ENCODE peak calls at places on chromosomes 1 and 21, in ten cellular contexts. D is Panc1, S is spleen, W is transverse colon, G is mammary epithelial cell, N is sigmoid colon, B is Karpas-422, X is tibial nerve, R is hepatocyte, M is cardiac muscle cell. J is an unnamed sample. For H3K4me1, the result is how much of the 10 kb centered on the place peaks cover.

GRCh38 chr1:39987869-39988268 is 32.9 kb downstream of the MFSD2A start:
- DNase-seq in G (no peak), R (no peak), S (no peak), D (no peak), X (no peak), N (no peak), B (no peak), W (no peak), M (no peak), J (no peak)

GRCh38 chr1:38746966-38747600 is 112.5 kb downstream of the RRAGC start:
- DNase-seq in S (no peak), M (no peak), W (no peak), N (no peak), X (no peak), R (no peak), D (no peak), B (no peak), G (no peak), J (no peak)

GRCh38 chr1:244076740-244077139 is 25.7 kb downstream of the ZBTB18 start:
- DNase-seq in N (no peak), D (no peak), X (no peak), W (no peak), R (no peak), G (no peak), B (no peak), S (no peak), M (no peak), J (no peak)

GRCh38 chr1:70043806-70044205 is 161.6 kb downstream of the LRRC40 start:
- DNase-seq in S (no peak), B (no peak), R (peak), X (no peak), G (peak), M (peak), N (no peak), W (no peak), D (no peak), J (no peak)

GRCh38 chr1:6982443-6982842 is 197.2 kb downstream of the CAMTA1 start:
- DNase-seq in N (no peak), S (no peak), G (no peak), M (no peak), X (no peak), B (no peak), D (no peak), R (no peak), W (no peak), J (no peak)

GRCh38 chr1:65265296-65266271 is 43.8 kb upstream of the DNAJC6 start:
- DNase-seq in S (peak), R (peak), N (no peak), W (peak), B (no peak), M (peak), X (no peak), G (peak), D (no peak), J (no peak)

GRCh38 chr1:239814306-239814881 is 277.3 kb upstream of the FMN2 start:
- DNase-seq in B (no peak), M (no peak), G (peak), N (peak), W (no peak), D (peak), R (peak), S (no peak), X (no peak), J (no peak)

GRCh38 chr1:109161836-109162606 is 48.1 kb downstream of the ELAPOR1 start:
- DNase-seq in S (peak), R (peak), N (peak), X (no peak), D (no peak), W (no peak), M (no peak), B (no peak), G (peak), J (peak)

GRCh38 chr1:86868477-86868876 is 45.4 kb downstream of the SELENOF start:
- DNase-seq in X (no peak), D (no peak), M (no peak), R (no peak), W (no peak), N (no peak), G (no peak), B (no peak), S (no peak), J (no peak)

GRCh38 chr21:39319251-39319756 is 5.9 kb upstream of the BRWD1 start:
- DNase-seq in W (no peak), D (no peak), B (no peak), S (no peak), G (no peak), X (no peak), N (peak), R (peak), M (peak), J (no peak)

GRCh38 chr1:220808501-220809186 is 21.9 kb downstream of the MTARC1 start:
- DNase-seq in N (no peak), W (no peak), X (no peak), D (no peak), S (no peak), R (no peak), B (no peak), G (peak), M (peak), J (no peak)

DNA sequence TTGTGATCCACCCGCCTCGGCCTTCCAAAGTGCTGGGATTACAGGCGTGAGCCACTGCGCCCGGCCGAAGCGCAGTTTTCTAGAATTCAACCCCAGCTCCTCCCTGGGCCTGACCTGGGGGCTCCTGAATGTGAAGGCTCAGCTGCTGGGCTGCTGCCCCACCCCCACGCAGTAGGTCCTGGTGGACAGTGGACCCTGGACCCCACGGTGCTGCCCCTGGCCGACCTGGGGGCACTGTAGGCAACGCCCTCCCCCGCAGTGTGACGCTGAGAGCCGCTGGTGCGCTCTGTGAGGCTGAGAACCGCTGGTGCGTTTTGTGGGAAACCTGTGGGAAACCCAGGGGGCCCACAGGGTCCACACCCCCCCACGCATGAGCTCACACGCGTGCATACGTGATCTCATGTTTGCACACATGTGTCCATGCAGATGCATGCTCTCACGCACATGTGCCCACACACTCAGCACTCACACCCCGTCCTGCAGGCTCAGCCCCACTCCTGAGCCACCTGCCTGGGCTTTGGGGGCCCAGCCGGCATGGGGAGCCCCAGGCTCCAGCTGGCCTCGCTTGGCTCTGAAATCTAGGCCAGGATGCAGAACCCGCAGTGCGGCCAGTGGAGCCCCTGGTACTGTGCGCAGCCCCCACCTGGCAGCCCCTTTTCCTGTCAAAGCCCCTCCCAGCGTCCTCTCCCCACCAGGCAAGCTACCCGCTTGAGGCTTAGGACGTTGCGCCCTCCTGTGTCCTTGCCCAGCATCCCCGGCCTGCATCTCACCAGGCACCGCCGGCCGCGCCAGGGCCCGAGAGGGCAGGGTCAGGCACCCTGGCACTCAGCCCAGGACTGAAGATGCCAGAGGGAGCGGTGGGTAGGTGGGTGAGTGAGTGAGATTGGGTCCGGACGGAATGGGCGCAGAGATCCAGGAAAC is 67.7 kb downstream of the COL18A1 start:
- DNase-seq in M (no peak), B (no peak), N (no peak), G (no peak), W (no peak), D (no peak), S (no peak), R (peak), X (no peak), J (no peak)
- H3K27ac ChIP-seq in M (no peak), B (no peak), N (peak), G (no peak), W (no peak), D (peak), S (peak), R (peak), X (no peak), J (no peak)

GRCh38 chr1:116682641-116683221 is 15.2 kb upstream of the IGSF3 start:
- DNase-seq in G (peak), B (no peak), N (no peak), X (no peak), R (no peak), S (no peak), M (no peak), W (no peak), D (no peak), J (no peak)

GRCh38 chr1:116681343-116681899 is 13.9 kb upstream of the IGSF3 start:
- DNase-seq in R (no peak), B (no peak), W (no peak), X (no peak), S (no peak), D (no peak), G (no peak), M (no peak), N (no peak), J (no peak)

GRCh38 chr1:116686175-116686574 is 18.6 kb upstream of the IGSF3 start:
- DNase-seq in D (no peak), N (no peak), R (no peak), W (no peak), G (no peak), M (no peak), S (no peak), X (no peak), B (no peak), J (no peak)

GRCh38 chr1:116690809-116691323 is 23.3 kb upstream of the IGSF3 start:
- DNase-seq in S (no peak), D (no peak), N (no peak), W (no peak), M (no peak), G (no peak), B (no peak), X (no peak), R (peak), J (no peak)

DNA sequence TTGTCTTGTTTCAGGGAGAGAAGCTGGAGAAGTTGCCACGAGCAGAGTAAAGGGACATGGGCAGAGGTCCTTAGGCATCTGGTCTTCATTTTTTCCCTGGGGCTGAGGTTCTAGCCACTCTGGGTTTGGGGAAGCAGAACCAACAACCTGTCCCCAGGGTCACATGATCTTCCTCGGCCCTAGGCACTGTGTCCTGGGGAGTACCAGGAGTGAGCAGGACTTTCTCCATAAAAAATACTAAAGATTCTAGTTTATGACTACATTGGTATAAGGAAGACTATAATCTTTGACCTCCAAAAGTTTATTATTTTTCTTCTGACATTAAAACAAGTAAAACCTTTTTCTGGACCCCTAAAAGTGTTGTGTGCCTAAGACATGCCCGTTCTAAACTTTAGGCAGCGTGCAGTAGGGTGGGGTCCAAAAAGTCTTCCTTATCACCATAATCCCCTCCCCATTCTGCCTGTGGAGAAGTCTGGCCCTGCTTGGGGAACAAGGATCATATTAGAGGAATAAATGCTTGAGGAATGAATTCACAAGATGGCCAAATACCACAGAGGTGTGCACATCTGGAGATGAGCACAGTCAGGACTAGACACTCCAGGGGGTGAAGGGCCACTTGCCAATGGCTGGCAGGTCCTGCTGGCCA is 19.3 kb upstream of the IGSF3 start:
- DNase-seq in W (no peak), X (no peak), D (no peak), B (no peak), M (no peak), R (no peak), N (no peak), G (no peak), S (no peak), J (no peak)
- H3K4me3 ChIP-seq in W (no peak), X (no peak), D (no peak), B (no peak), M (no peak), R (no peak), N (no peak), G (no peak), S (no peak), J (no peak)

DNA sequence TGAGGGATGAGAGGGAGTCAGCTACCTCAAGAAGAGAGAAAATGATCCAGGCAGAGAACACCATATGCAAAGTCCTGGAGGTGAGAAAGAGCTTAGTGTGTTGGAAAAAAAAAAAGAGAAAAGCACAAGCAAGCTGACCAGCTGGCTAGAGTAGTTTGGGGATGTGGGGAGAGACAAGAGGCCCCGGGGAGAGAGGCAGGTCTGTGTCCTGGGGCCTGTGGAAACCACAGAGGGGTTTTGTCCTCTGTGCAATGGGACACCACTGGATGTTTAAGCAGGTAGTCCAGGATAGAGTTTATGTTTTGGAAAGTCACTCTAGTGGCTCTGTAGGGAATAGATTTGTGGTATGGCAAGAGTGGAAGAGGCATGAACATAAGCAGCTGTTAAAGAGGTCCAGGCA is 14.4 kb upstream of the CHI3L1 start:
- DNase-seq in W (no peak), M (no peak), G (no peak), S (no peak), R (no peak), B (no peak), X (no peak), N (peak), D (no peak), J (no peak)
- H3K4me1 ChIP-seq in W (under half), M (under half), G (under half), S (under half), R (under half), B (under half), X (under half), N (under half), D (under half), J (under half)

DNA sequence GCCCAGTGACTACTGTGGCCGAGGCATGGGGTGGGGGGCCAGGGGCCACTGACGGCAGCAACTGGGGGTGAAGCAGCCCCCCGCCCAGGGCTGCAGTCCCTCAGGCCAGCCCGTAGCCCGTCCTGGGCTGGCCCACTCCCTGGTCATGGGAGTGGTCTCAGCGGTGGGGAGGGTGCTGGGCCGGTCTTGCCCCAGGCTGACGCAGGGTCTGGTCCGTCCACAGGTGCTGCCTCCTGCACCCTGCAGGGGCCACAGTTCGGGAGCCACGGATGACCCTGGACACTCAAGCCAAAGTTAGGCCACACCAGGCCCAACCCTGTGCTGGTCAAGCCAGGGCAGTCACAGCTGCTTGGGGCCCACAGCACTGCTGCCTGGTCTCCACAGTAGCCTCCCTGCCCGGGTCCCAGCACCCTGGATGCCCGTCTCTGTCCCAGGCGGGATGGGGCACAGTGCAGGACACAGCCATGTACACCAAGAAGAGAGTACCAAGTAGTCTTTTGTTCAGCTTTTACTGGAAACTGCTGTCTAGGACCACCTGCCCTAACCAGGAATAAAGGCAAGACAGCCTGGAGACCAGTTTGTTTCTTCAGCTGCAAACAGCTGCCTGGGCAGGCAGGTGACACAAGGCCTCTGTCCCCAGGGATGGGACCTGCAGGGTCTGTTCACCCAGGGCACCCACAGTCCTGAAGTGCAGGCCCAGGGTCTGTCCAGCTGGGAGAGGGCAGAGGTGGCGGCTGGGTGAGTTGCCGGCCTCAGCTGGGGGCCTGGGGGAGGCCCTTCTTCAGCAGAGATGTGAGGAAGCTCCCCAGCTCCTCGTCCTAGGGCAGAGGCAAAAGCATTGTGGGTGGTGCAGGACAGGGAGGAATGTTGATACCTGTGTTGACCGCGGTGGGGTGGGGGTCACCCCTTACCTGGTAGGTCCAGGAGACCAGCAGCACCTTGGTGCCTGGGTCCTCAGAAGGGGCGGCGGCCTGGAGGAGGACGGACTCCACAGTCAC is 3.0 kb downstream of the PUSL1 start:
- DNase-seq in W (no peak), G (no peak), M (no peak), N (no peak), B (no peak), X (no peak), S (no peak), R (no peak), D (no peak), J (no peak)
- H3K27ac ChIP-seq in W (no peak), G (no peak), M (no peak), N (no peak), B (no peak), X (no peak), S (no peak), R (no peak), D (no peak), J (no peak)

GRCh38 chr1:179588425-179589024 is 3.1 kb upstream of the TDRD5 start:
- DNase-seq in D (no peak), N (no peak), X (no peak), G (no peak), B (no peak), R (no peak), W (no peak), S (no peak), M (no peak), J (no peak)

GRCh38 chr1:179583869-179584268 is 7.8 kb upstream of the TDRD5 start:
- DNase-seq in W (no peak), G (no peak), R (no peak), S (no peak), B (no peak), D (no peak), X (no peak), M (no peak), N (no peak), J (no peak)

GRCh38 chr1:179587336-179587735 is 4.3 kb upstream of the TDRD5 start:
- DNase-seq in R (no peak), N (no peak), W (no peak), S (no peak), M (no peak), D (no peak), X (no peak), G (no peak), B (no peak), J (no peak)

GRCh38 chr1:179589524-179589923 is 2.1 kb upstream of the TDRD5 start:
- DNase-seq in R (no peak), N (no peak), S (no peak), W (no peak), X (no peak), G (no peak), B (no peak), M (no peak), D (no peak), J (no peak)

DNA sequence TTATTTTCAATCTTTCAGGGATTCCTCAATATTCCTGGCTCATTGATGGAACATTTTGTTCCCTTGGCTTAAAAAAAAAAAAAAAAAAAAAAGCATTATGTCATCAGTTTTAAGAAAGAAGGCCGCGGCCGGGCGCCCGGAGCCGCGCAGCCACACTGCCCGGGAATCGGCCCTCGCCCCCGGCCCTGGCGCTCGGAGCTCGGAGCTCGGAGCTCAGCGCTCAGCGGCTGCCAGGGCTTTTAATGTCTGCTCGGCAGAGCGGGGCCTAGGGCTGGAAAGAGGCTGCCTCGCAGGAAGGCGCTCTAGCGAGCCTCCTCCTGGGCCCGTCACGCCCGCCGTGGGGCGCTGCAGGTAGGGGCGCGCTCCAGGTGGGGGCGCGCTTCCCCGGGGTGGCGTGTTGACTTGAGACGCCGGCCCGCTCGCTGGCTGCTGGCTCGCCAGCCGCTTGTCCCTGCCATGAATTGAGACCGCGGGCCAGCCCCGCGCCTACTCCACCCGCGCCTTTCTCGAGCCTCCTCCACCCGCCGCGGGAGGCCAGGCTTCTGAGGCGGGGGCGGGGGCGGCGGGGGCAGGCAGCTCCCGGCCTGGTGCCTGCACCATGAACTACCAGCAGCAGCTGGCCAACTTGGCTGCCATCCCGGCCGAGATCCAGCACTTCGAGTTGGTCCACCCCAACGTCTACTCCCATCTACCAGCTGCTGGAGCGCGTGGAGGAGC is 5.4 kb upstream of the TDRD5 start:
- DNase-seq in W (peak), D (no peak), G (peak), X (no peak), R (peak), S (no peak), M (peak), N (peak), B (no peak), J (no peak)
- H3K4me3 ChIP-seq in W (no peak), D (peak), G (peak), X (peak), R (peak), S (peak), M (no peak), N (peak), B (no peak), J (no peak)

DNA sequence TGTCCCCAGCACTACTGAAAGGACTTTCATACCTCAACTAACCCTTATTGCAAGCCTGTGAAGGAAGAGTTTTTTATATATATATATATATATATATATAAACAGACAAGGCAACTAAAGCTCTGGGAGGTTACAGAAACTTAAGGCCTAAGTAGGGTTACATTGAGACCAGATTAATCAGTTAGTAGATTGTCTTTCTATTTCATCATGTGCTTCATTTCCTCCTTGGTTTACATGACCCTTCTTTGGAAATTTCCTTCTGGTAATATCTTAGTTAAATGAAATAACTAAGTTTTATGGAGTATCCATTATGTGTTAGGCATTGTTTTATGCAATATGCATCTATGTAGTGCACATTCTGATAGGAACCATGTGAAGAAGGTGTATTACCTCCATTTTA is 112.6 kb downstream of the FGGY start:
- DNase-seq in B (no peak), D (no peak), M (no peak), S (no peak), R (no peak), W (no peak), X (no peak), N (no peak), G (no peak), J (no peak)
- H3K4me1 ChIP-seq in B (under half), D (under half), M (under half), S (under half), R (under half), W (under half), X (under half), N (under half), G (under half), J (under half)